ENCODE peak calls at places on chromosomes 6 and 20, in six cellular contexts. P is sigmoid colon, V is stomach, U is endothelial cell, H is breast epithelium, M is IMR-90. G is an unnamed sample.

GRCh38 chr6:43262000-43262779 is 18.9 kb downstream of the TTBK1 start:
- DNase-seq in P (no peak), V (no peak), U (no peak), H (no peak), M (no peak), G (no peak)

GRCh38 chr6:11354019-11354418 is 121.6 kb upstream of the NEDD9 start:
- DNase-seq in P (no peak), V (no peak), U (peak; percentile 11), H (no peak), M (peak; percentile 58), G (no peak)

GRCh38 chr6:115706324-115706723 is 354.4 kb downstream of the FRK start:
- DNase-seq in P (no peak), V (no peak), U (no peak), H (no peak), M (no peak), G (no peak)

GRCh38 chr6:53734473-53735299 is 60.1 kb upstream of the LRRC1 start:
- DNase-seq in P (no peak), V (peak; percentile 60), U (peak; percentile 38), H (no peak), M (peak; percentile 78), G (peak; percentile 79)

GRCh38 chr20:53677447-53678314 is 84.0 kb upstream of the ZNF217 start:
- DNase-seq in P (no peak), V (peak; percentile 47), U (peak; percentile 37), H (no peak), M (peak; percentile 46), G (peak; percentile 76)

GRCh38 chr20:53804920-53805894 is 211.6 kb upstream of the ZNF217 start:
- DNase-seq in P (no peak), V (no peak), U (no peak), H (no peak), M (no peak), G (no peak)

GRCh38 chr6:26268659-26269402 is 96.2 kb upstream of the BTN3A2 start:
- DNase-seq in P (peak; percentile 43), V (no peak), U (no peak), H (no peak), M (peak; percentile 65), G (peak; percentile 76)

GRCh38 chr6:30091577-30092381 is 16.2 kb upstream of the RNF39 start:
- DNase-seq in P (no peak), V (no peak), U (no peak), H (peak; percentile 77), M (peak; percentile 59), G (peak; percentile 73)

GRCh38 chr20:38728911-38729642 is 4.8 kb downstream of the SLC32A1 start:
- DNase-seq in P (no peak), V (no peak), U (peak; percentile 34), H (no peak), M (no peak), G (no peak)

GRCh38 chr6:150229775-150230561 is 87.1 kb downstream of the PPP1R14C start:
- DNase-seq in P (no peak), V (no peak), U (no peak), H (no peak), M (peak; percentile 56), G (no peak)

GRCh38 chr6:82144007-82144851 is 103.3 kb downstream of the IBTK start:
- DNase-seq in P (no peak), V (no peak), U (no peak), H (no peak), M (peak; percentile 98), G (peak; percentile 42)

GRCh38 chr6:138307816-138308727 is 69.6 kb upstream of the SMIM28 start:
- DNase-seq in P (peak; percentile 79), V (peak; percentile 47), U (no peak), H (no peak), M (no peak), G (no peak)

GRCh38 chr6:89057759-89058158 is 22.8 kb upstream of the PNRC1 start:
- DNase-seq in P (no peak), V (no peak), U (no peak), H (no peak), M (no peak), G (no peak)

GRCh38 chr6:89082439-89082838 is 1.9 kb downstream of the PNRC1 start:
- DNase-seq in P (no peak), V (no peak), U (no peak), H (no peak), M (peak; percentile 28), G (no peak)

GRCh38 chr6:157747395-157747794 is 75.7 kb upstream of the SNX9 start:
- DNase-seq in P (no peak), V (no peak), U (no peak), H (no peak), M (no peak), G (no peak)

GRCh38 chr6:36838896-36839818 is at the start of gene CPNE5:
- DNase-seq in P (no peak), V (no peak), U (peak; percentile 42), H (no peak), M (no peak), G (no peak)

GRCh38 chr20:21528870-21529269 is 15.0 kb upstream of the NKX2-2 start:
- DNase-seq in P (no peak), V (no peak), U (no peak), H (no peak), M (no peak), G (no peak)
- TF ChIP-seq CTCF in P (no peak), V (no peak), U (no peak), H (no peak), M (no peak), G (no peak)

GRCh38 chr6:15947436-15947835 is 181.4 kb upstream of the MYLIP start:
- DNase-seq in P (no peak), V (no peak), U (no peak), H (no peak), M (no peak), G (no peak)
- TF ChIP-seq CTCF in P (no peak), V (no peak), U (no peak), H (no peak), M (no peak), G (no peak)

DNA sequence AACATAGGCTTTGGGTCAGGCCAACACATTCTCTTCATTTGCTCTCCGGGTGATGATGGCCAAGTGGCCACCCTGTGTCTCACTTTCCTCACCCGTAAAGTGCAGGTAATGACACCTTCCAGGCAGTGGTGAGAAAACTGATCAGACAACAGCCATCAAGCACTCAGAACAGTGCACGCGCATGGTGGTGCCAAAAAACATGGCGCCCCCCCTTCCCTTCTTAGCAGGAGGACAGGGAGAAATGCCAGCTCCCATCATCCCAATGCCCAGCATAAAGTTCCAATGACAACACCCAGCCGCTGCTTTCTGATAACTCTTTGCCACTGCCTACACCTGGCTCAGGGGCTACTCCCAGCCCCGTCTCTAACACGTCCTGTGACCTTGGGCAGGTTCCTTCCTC is 8.4 kb downstream of the BPIFB1 start:
- DNase-seq in P (no peak), V (no peak), U (no peak), H (no peak), M (no peak), G (no peak)
- TF ChIP-seq CTCF in P (no peak), V (no peak), U (no peak), H (no peak), M (no peak), G (no peak)

GRCh38 chr20:3660262-3661059 is 2.7 kb downstream of the GFRA4 start:
- DNase-seq in P (peak; percentile 48), V (no peak), U (no peak), H (no peak), M (no peak), G (no peak)

GRCh38 chr20:3658019-3658707 is 5.0 kb downstream of the GFRA4 start:
- DNase-seq in P (peak; percentile 39), V (no peak), U (no peak), H (no peak), M (no peak), G (no peak)

GRCh38 chr20:3658708-3659491 is 4.3 kb downstream of the GFRA4 start:
- DNase-seq in P (no peak), V (no peak), U (no peak), H (no peak), M (no peak), G (no peak)

GRCh38 chr20:3661060-3661820 is 2.0 kb downstream of the GFRA4 start:
- DNase-seq in P (peak; percentile 52), V (no peak), U (no peak), H (no peak), M (no peak), G (no peak)

GRCh38 chr20:3659492-3660261 is 3.5 kb downstream of the GFRA4 start:
- DNase-seq in P (peak; percentile 46), V (no peak), U (no peak), H (no peak), M (no peak), G (no peak)
- TF ChIP-seq CTCF in P (no peak), V (no peak), U (no peak), H (no peak), M (no peak), G (no peak)

GRCh38 chr6:67336014-67336413 is 1299.1 kb upstream of the ADGRB3 start:
- DNase-seq in P (no peak), V (no peak), U (no peak), H (no peak), M (no peak), G (no peak)
- TF ChIP-seq CTCF in P (no peak), V (no peak), U (no peak), H (no peak), M (no peak), G (no peak)

G was measured in Calu3.